ENCODE peak calls at places on chromosomes 3 and 15, in four cellular contexts. Y, G, H and R are unnamed samples.

GRCh38 chr3:87206070-87206469 is 21.0 kb upstream of the CHMP2B start:
- DNase-seq in Y (peak), G (no peak), H (peak), R (no peak)

GRCh38 chr3:171862993-171863521 is 19.9 kb downstream of the TMEM212 start:
- DNase-seq in Y (no peak), G (peak), H (no peak), R (no peak)

GRCh38 chr15:101459579-101460300 is 29.8 kb downstream of the PCSK6 start:
- DNase-seq in Y (no peak), G (no peak), H (no peak), R (no peak)

GRCh38 chr3:148090156-148090555 is 607.5 kb upstream of the AGTR1 start:
- DNase-seq in Y (no peak), G (no peak), H (no peak), R (no peak)

GRCh38 chr15:98658831-98659699 is 10.7 kb downstream of the IGF1R start:
- DNase-seq in Y (no peak), G (peak), H (peak), R (no peak)

GRCh38 chr15:89837134-89837829 is 22.6 kb upstream of the ANPEP start:
- DNase-seq in Y (no peak), G (no peak), H (peak), R (no peak)

GRCh38 chr3:153577059-153577736 is 415.2 kb downstream of the RAP2B start:
- DNase-seq in Y (no peak), G (no peak), H (no peak), R (no peak)

GRCh38 chr3:186107148-186108105 is 1.5 kb downstream of the ETV5 start:
- DNase-seq in Y (peak), G (peak), H (peak), R (peak)

GRCh38 chr3:192237992-192238608 is 489.2 kb downstream of the FGF12 start:
- DNase-seq in Y (no peak), G (peak), H (no peak), R (no peak)

GRCh38 chr3:66989860-66990696 is 8.0 kb upstream of the KBTBD8 start:
- DNase-seq in Y (no peak), G (peak), H (peak), R (no peak)

GRCh38 chr15:37038036-37038715 is 62.2 kb downstream of the MEIS2 start:
- DNase-seq in Y (no peak), G (no peak), H (no peak), R (no peak)

GRCh38 chr3:126556637-126557414 is 1.9 kb downstream of the C3orf22 start:
- DNase-seq in Y (no peak), G (no peak), H (no peak), R (peak)

GRCh38 chr3:195270350-195271115 is 426 bp downstream of the XXYLT1 start:
- DNase-seq in Y (peak), G (peak), H (peak), R (peak)

GRCh38 chr3:67401911-67402310 is 252.5 kb downstream of the SUCLG2 start:
- DNase-seq in Y (no peak), G (no peak), H (no peak), R (peak)

GRCh38 chr3:9194509-9195184 is 54.8 kb downstream of the SRGAP3 start:
- DNase-seq in Y (no peak), G (no peak), H (no peak), R (no peak)

GRCh38 chr15:85976986-85977385 is 102.7 kb upstream of the AGBL1 start:
- DNase-seq in Y (no peak), G (no peak), H (peak), R (no peak)

GRCh38 chr3:72258786-72259185 is 473.8 kb upstream of the PROK2 start:
- DNase-seq in Y (no peak), G (no peak), H (no peak), R (no peak)